ENCODE peak calls at places on chromosomes 6 and 20, in five cellular contexts. Z, H, F, D and Y are unnamed samples.

GRCh38 chr6:118288355-118289124 is 259.6 kb upstream of the PLN start:
- DNase-seq in F (no peak), D (no peak), Z (no peak), H (no peak), Y (no peak)

GRCh38 chr6:119627908-119628669 is 278.5 kb upstream of the MAN1A1 start:
- DNase-seq in H (no peak), Z (no peak), F (peak; percentile 84), D (no peak), Y (no peak)

GRCh38 chr20:9442858-9443257 is 71.5 kb upstream of the LAMP5 start:
- DNase-seq in H (peak; percentile 59), F (no peak), D (no peak), Z (peak; percentile 39), Y (no peak)

GRCh38 chr6:107822154-107823046 is 1.7 kb downstream of the SCML4 start:
- DNase-seq in F (no peak), D (no peak), Z (no peak), H (peak; percentile 21), Y (no peak)

GRCh38 chr6:108948252-108948651 is 100.0 kb downstream of the ARMC2 start:
- DNase-seq in Z (no peak), D (no peak), F (no peak), H (no peak), Y (no peak)

GRCh38 chr6:4962905-4963304 is 40.9 kb downstream of the RPP40 start:
- DNase-seq in D (no peak), H (no peak), F (no peak), Z (no peak), Y (no peak)

GRCh38 chr6:16184129-16184528 is 54.3 kb upstream of the GMPR start:
- DNase-seq in H (peak; percentile 45), D (no peak), Z (peak; percentile 42), F (peak; percentile 62), Y (peak; percentile 48)

GRCh38 chr20:63394069-63394468 is 32.9 kb upstream of the CHRNA4 start:
- DNase-seq in Z (no peak), D (peak; percentile 41), H (no peak), F (no peak), Y (no peak)

GRCh38 chr6:63448229-63448628 is 124.1 kb upstream of the LOC128125822 start:
- DNase-seq in Z (peak; percentile 36), D (no peak), H (no peak), F (no peak), Y (no peak)

GRCh38 chr6:144434308-144434990 is 149.3 kb downstream of the UTRN start:
- DNase-seq in Z (no peak), D (no peak), F (peak; percentile 27), H (no peak), Y (no peak)

GRCh38 chr6:123648723-123649122 is 12.0 kb upstream of the TRDN start:
- DNase-seq in F (no peak), H (no peak), Z (no peak), D (no peak), Y (no peak)

DNA sequence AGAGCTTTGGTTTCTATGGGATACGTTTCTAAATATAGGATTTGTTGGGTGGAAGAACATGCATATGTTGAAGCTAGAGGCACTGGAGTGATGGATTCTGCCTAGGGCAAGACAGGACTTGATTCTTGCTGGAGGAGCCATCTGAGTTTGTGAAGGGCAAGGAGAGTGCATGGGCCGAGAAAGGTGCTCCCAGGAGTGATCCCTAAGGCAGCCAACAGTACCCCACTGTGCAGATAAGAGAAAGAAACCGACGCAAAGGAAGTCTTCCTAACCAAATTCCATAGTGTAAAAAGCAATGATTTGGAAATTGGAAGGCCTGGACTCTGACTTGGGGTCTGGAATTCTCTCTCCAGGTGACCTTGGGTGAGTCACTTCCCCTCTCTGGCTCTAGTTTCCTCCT is 418.6 kb downstream of the PREX1 start:
- DNase-seq in F (no peak), D (no peak), H (no peak), Z (no peak), Y (no peak)
- H3K4me2 ChIP-seq in F (no peak overlapping the region), D (no peak overlapping the region), H (no peak overlapping the region), Z (no peak overlapping the region), Y (no peak overlapping the region)

GRCh38 chr6:27889628-27890315 is 22.4 kb downstream of the OR2B2 start:
- DNase-seq in Z (no peak), H (no peak), D (no peak), F (peak; percentile 58), Y (peak; percentile 16)
- TF ChIP-seq ATF3 in Z (no peak), H (no peak), D (no peak), F (no peak), Y (no peak)

GRCh38 chr6:137911675-137912158 is 44.7 kb downstream of the TNFAIP3 start:
- DNase-seq in H (no peak), Z (no peak), D (no peak), F (no peak), Y (no peak)
- H3K4me2 ChIP-seq in H (peak overlapping the region; percentile 99), Z (no peak overlapping the region), D (no peak overlapping the region), F (no peak overlapping the region), Y (no peak overlapping the region)

GRCh38 chr20:11108102-11108842 is 434.5 kb upstream of the JAG1 start:
- DNase-seq in Z (no peak), D (no peak), F (no peak), H (no peak), Y (no peak)
- TF ChIP-seq ATF3 in Z (no peak), D (no peak), F (no peak), H (no peak), Y (no peak)

DNA sequence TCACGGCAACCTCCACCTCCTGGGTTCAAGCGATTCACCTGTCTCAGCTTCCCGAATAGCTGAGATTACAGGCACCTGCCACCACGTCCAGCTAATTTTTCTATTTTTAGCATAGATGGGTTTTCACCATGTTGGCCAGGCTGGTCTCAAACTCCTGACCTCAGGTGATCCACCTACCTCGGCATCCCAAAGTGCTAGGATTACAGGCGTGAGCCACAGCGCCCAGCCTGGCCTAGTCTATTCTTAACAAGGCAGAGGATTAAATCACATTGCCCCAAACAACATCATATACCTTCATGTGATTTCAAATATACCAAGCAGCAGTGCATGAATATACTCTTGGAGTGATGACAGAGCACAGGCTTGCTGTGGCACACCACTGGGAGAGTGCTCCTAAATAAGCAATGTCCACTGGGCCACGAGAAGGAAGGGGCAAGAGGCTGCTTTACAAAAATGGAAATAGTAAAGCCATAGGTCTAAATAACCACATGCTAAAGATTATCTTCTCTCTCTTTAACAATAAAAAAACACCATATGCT is 76.6 kb upstream of the TULP1 start:
- DNase-seq in D (no peak), H (no peak), F (no peak), Z (no peak), Y (no peak)
- H3K4me2 ChIP-seq in D (no peak overlapping the region), H (no peak overlapping the region), F (no peak overlapping the region), Z (no peak overlapping the region), Y (no peak overlapping the region)

DNA sequence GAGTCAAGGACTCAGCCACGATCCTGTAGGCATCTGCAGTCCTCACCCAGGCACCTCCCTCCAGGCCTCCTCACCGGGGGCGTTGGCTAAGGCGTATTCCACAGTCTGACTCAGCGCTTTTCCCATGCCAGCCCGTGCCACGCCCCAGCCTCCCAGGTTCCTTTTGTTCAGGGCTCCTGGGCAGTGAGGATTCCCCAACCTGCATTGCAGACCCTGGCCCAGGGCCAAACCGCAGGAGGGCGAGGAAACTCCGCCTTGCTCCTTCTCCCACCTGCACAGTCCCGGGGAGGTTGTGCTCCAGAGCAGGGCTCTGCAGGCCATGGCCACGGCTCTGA is 202.8 kb upstream of the CST7 start:
- DNase-seq in D (no peak), Z (no peak), H (no peak), F (no peak), Y (peak; percentile 48)
- TF ChIP-seq ATF3 in D (no peak), Z (no peak), H (no peak), F (no peak), Y (no peak)

DNA sequence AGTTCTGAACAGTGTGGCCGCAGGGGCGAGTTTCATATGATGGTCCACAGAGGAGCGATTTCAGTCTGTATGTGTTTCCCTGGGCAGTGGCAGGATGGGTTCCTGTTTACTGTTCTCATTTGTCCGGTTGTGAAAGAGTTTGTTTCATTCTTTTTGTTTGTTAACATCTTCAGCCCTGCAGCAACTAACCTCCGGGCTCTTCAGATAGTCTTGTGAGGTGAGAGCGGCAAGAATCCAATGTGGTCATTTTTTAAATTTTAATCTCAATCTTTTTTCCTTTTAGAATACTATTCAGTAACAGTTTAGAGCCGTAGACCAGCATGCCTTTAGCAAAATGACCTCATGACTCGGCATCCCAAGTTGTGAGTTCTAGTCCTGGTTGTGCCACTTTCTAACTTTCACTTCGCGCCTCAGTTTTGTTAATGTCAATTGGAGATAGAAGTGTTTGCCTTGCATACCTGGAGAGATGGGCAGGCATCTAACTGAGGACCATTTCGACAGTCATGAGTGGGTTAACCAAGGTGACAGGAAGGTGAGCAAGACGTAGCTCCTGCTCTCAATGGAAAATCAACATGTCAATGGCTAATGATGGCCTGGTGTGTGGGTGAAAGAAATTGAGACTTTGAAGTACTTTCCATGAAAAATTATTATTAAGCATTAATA is 38.5 kb upstream of the PXDC1 start:
- DNase-seq in H (no peak), F (no peak), D (no peak), Z (peak; percentile 74), Y (no peak)
- H3K4me2 ChIP-seq in H (no peak overlapping the region), F (no peak overlapping the region), D (no peak overlapping the region), Z (peak overlapping the region; percentile 99), Y (no peak overlapping the region)

DNA sequence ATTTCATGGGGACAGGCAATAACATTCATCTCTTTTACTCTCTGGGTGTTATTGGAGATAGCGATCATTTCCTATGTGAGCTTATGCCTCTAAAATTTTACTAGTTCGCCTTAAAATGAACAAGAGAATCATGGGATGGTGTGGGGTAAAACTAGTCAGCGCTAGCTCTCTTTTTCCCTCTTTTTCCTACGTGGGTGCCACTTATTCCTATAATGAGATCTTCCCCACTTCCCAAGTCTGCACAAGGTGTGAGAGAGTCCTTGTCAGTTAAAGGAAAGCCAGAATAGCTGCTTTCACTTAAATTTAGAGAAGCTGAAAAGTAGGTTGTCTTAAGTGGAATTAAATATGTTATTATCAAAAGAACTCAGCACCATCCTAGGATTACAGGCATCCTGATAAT is 173.2 kb upstream of the BMP5 start:
- DNase-seq in Z (no peak), D (no peak), F (no peak), H (no peak), Y (no peak)
- TF ChIP-seq ATF3 in Z (no peak), D (no peak), F (no peak), H (no peak), Y (no peak)

GRCh38 chr20:50436052-50436656 is 74.0 kb upstream of the PTPN1 start:
- DNase-seq in F (no peak), Z (no peak), D (no peak), H (no peak), Y (no peak)

GRCh38 chr20:50435397-50436051 is 74.7 kb upstream of the PTPN1 start:
- DNase-seq in H (no peak), F (no peak), Z (no peak), D (no peak), Y (no peak)

GRCh38 chr20:50439539-50440453 is 70.4 kb upstream of the PTPN1 start:
- DNase-seq in F (no peak), Z (no peak), H (no peak), D (no peak), Y (peak; percentile 26)

GRCh38 chr20:50436696-50437095 is 73.5 kb upstream of the PTPN1 start:
- DNase-seq in Z (no peak), F (no peak), H (no peak), D (no peak), Y (no peak)

DNA sequence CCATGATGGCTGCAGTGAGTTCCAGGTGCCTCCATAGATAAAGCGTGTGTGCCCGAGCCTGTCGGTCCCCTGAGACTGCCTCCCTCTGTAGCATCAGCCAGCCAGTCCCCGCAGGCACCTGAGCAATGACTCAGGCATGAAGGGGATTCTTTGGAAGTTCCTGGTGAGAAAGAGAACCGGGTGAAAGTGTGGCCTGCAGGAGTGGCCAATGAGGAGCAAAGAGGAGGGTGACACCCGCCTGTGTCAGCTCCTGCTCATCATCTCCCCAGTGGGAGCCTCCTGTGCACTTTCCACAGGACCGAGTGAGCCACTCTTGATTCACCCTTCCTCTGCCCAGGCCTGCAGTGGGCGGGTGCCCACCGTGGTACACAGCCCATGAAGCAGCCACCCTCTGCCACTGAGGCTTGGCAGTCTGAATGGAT is 71.2 kb upstream of the PTPN1 start:
- DNase-seq in F (peak; percentile 46), H (no peak), Z (no peak), D (no peak), Y (peak; percentile 81)
- H3K4me2 ChIP-seq in F (no peak overlapping the region), H (no peak overlapping the region), Z (peak overlapping the region; percentile 43), D (no peak overlapping the region), Y (peak overlapping the region; percentile 68)